ENCODE peak calls at places on chromosomes 11 and 22, in seven cellular contexts. B is prostate gland, A is mucosa of descending colon, E is brain microvascular endothelial cell, J is AG09309, V is GM12865, G is fibroblast of mammary gland. Z is an unnamed sample.

GRCh38 chr22:43572710-43573109 is 160.9 kb downstream of the MPPED1 start:
- DNase-seq in B (no peak), A (no peak), E (no peak), J (no peak), V (no peak), G (no peak), Z (no peak)

GRCh38 chr11:46574656-46575055 is 19.2 kb downstream of the AMBRA1 start:
- DNase-seq in B (no peak), A (no peak), E (no peak), J (no peak), V (no peak), G (no peak), Z (no peak)

GRCh38 chr11:107576497-107577086 is 11.1 kb upstream of the ALKBH8 start:
- DNase-seq in B (no peak), A (no peak), E (peak), J (no peak), V (peak), G (peak), Z (peak)

GRCh38 chr11:46565248-46565835 is 28.5 kb downstream of the AMBRA1 start:
- DNase-seq in B (no peak), A (no peak), E (no peak), J (no peak), V (no peak), G (no peak), Z (no peak)

GRCh38 chr11:99352642-99353041 is 331.9 kb downstream of the CNTN5 start:
- DNase-seq in B (no peak), A (no peak), E (no peak), J (no peak), V (no peak), G (no peak), Z (no peak)

GRCh38 chr11:117903505-117904382 is 25.5 kb downstream of the TMPRSS13 start:
- DNase-seq in B (no peak), A (no peak), E (no peak), J (no peak), V (no peak), G (no peak), Z (no peak)

GRCh38 chr11:46850829-46851380 is 4.8 kb upstream of the CKAP5 start:
- DNase-seq in B (no peak), A (no peak), E (no peak), J (no peak), V (no peak), G (no peak), Z (no peak)

GRCh38 chr22:36252754-36253522 is at the start of gene APOL1:
- DNase-seq in B (peak), A (peak), E (no peak), J (no peak), V (peak), G (peak), Z (no peak)

GRCh38 chr22:38062782-38063181 is 5.6 kb downstream of the PICK1 start:
- DNase-seq in B (peak), A (no peak), E (no peak), J (no peak), V (no peak), G (no peak), Z (peak)

GRCh38 chr11:282630-283360 is 4.6 kb downstream of the NLRP6 start:
- DNase-seq in B (no peak), A (no peak), E (no peak), J (no peak), V (no peak), G (no peak), Z (no peak)
- H3K4me3 ChIP-seq in B (no peak), A (no peak), E (no peak), J (no peak), V (no peak), G (no peak), Z (no peak)

GRCh38 chr11:36012410-36012809 is 68.5 kb downstream of the LDLRAD3 start:
- DNase-seq in B (no peak), A (no peak), E (peak), J (no peak), V (no peak), G (peak), Z (no peak)
- H3K4me3 ChIP-seq in B (no peak), A (no peak), E (no peak), J (no peak), V (no peak), G (no peak), Z (no peak)

GRCh38 chr11:2709429-2709828 is 9.6 kb upstream of the KCNQ1OT1 start:
- DNase-seq in B (no peak), A (no peak), E (peak), J (no peak), V (no peak), G (peak), Z (peak)
- H3K4me3 ChIP-seq in B (no peak), A (no peak), E (no peak), J (no peak), V (no peak), G (no peak), Z (no peak)

GRCh38 chr11:65506316-65506769 is 7.5 kb downstream of the MALAT1 start:
- DNase-seq in B (no peak), A (no peak), E (no peak), J (no peak), V (peak), G (no peak), Z (no peak)
- H3K4me3 ChIP-seq in B (peak), A (no peak), E (peak), J (peak), V (peak), G (peak), Z (peak)

GRCh38 chr22:33303109-33303508 is 244.9 kb upstream of the SYN3 start:
- DNase-seq in B (no peak), A (no peak), E (no peak), J (no peak), V (peak), G (no peak), Z (no peak)

GRCh38 chr22:33299245-33299956 is 241.2 kb upstream of the SYN3 start:
- DNase-seq in B (no peak), A (no peak), E (no peak), J (no peak), V (peak), G (no peak), Z (no peak)

GRCh38 chr22:33302549-33302948 is 244.4 kb upstream of the SYN3 start:
- DNase-seq in B (no peak), A (no peak), E (no peak), J (no peak), V (no peak), G (no peak), Z (no peak)

GRCh38 chr22:33300165-33300564 is 242.0 kb upstream of the SYN3 start:
- DNase-seq in B (no peak), A (no peak), E (no peak), J (no peak), V (peak), G (no peak), Z (no peak)

GRCh38 chr22:33302049-33302545 is 243.9 kb upstream of the SYN3 start:
- DNase-seq in B (peak), A (peak), E (peak), J (peak), V (peak), G (peak), Z (peak)
- H3K4me3 ChIP-seq in B (no peak), A (no peak), E (peak), J (no peak), V (no peak), G (no peak), Z (no peak)

GRCh38 chr11:7512525-7513209 is 1.1 kb upstream of the PPFIBP2 start:
- DNase-seq in B (peak), A (peak), E (no peak), J (peak), V (peak), G (peak), Z (peak)

GRCh38 chr11:7513210-7514098 is at the start of gene PPFIBP2:
- DNase-seq in B (peak), A (peak), E (peak), J (no peak), V (peak), G (peak), Z (peak)

GRCh38 chr11:7514099-7514725 is 413 bp downstream of the PPFIBP2 start:
- DNase-seq in B (peak), A (no peak), E (no peak), J (no peak), V (peak), G (no peak), Z (no peak)

GRCh38 chr11:7515544-7515943 is 1.7 kb downstream of the PPFIBP2 start:
- DNase-seq in B (no peak), A (no peak), E (no peak), J (no peak), V (no peak), G (no peak), Z (no peak)

DNA sequence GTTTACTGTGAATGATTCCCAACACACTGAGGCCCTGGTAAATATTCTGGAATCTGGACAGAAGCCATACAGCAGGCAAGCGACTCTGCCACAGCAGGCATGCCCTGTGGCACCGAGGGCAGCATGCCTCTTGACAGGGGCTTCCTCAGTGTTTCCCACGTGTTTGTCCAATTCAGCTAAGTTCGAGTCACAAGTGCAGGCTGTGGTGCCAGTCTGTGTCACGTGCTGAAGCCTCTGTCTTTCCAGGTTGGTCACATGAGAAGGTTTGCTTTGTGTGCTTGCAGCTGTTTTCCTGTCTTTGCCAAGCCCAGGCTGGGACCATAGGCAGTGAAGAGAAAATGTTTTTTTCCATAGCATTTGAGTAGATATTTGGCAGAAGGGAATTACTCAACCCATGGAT is 2.4 kb upstream of the PPFIBP2 start:
- DNase-seq in B (peak), A (peak), E (no peak), J (no peak), V (no peak), G (no peak), Z (no peak)
- H3K4me3 ChIP-seq in B (no peak), A (no peak), E (no peak), J (no peak), V (no peak), G (no peak), Z (no peak)

GRCh38 chr11:124760205-124760652 is 1.9 kb downstream of the ESAM start:
- DNase-seq in B (no peak), A (no peak), E (no peak), J (no peak), V (no peak), G (no peak), Z (no peak)
- H3K4me3 ChIP-seq in B (peak), A (no peak), E (no peak), J (no peak), V (no peak), G (no peak), Z (no peak)

DNA sequence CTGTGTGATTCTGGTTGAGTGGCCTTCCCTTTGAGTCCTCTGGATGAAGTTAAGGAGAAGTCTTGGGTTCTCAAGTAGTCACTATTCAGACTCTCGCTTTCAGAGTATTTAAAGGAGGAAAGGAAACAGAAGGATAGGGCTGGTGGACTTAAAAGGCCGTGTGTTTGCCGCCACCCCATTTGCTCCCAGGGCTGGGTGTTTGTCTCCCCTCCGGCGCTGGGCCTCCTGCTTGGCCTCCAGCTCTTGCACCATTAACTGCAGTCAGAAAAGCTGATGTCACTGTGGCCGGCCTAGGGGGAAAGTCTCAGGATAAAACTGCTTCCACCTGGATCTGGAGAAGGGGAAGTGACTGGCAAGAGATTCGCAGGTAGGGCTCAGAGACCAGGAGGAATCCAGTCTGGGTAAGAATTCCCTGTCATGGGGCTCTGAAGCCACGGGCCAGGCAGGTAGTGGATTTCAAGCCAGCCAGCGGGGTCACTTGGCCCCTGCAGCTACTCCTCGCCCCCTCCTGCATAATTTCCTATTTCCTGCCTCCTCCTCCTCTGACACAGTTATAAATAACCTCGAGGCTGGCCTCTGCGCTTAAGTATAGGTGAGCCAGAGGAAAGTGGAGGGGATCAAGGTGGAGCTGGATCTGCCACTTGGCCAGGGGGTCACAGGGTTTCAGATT is 17.1 kb downstream of the TIMP3 start:
- DNase-seq in B (no peak), A (no peak), E (no peak), J (no peak), V (no peak), G (no peak), Z (no peak)
- H3K4me3 ChIP-seq in B (no peak), A (no peak), E (no peak), J (no peak), V (no peak), G (no peak), Z (no peak)

GRCh38 chr11:78312712-78313111 is 104.9 kb downstream of the GAB2 start:
- DNase-seq in B (no peak), A (no peak), E (no peak), J (no peak), V (peak), G (no peak), Z (no peak)

GRCh38 chr11:78313898-78314297 is 103.7 kb downstream of the GAB2 start:
- DNase-seq in B (no peak), A (no peak), E (no peak), J (no peak), V (no peak), G (peak), Z (peak)

GRCh38 chr11:78314753-78315152 is 102.9 kb downstream of the GAB2 start:
- DNase-seq in B (no peak), A (no peak), E (no peak), J (no peak), V (no peak), G (no peak), Z (no peak)

GRCh38 chr11:78313181-78313788 is 104.3 kb downstream of the GAB2 start:
- DNase-seq in B (no peak), A (no peak), E (peak), J (peak), V (no peak), G (peak), Z (peak)

DNA sequence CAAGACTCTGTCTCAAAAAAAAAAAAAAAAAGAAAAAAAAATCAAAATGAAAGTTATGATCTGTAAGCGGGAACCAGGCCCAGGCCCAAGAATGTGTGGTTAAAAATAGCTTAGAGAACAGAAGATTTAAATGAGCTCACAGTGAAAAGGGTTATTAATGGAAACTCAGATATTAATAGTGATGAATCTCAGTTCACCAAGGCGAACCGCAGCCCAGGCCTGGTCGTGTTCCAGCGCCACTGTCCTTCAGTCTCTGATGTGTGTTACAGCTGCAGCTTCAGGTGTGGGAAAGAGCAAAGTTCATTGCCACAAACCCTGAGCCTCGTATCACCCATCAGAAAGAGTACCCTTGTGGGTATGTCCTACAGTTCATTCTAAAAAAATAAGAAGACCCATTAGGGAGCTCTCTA is 107.1 kb downstream of the GAB2 start:
- DNase-seq in B (no peak), A (peak), E (peak), J (no peak), V (peak), G (peak), Z (peak)
- H3K4me3 ChIP-seq in B (no peak), A (no peak), E (no peak), J (no peak), V (no peak), G (no peak), Z (no peak)

GRCh38 chr11:118907051-118907748 is 18.5 kb downstream of the BCL9L start:
- DNase-seq in B (peak), A (peak), E (no peak), J (no peak), V (peak), G (peak), Z (peak)
- H3K4me3 ChIP-seq in B (no peak), A (no peak), E (no peak), J (peak), V (no peak), G (no peak), Z (peak)

Z was measured in foreskin fibroblast.